ENCODE peak calls at places on chromosome 5, in five cellular contexts. G, L, R, Y and X are unnamed samples.

GRCh38 chr5:173917788-173918786 is 29.9 kb downstream of the CPEB4 start:
- DNase-seq in G (peak), L (peak), R (peak), Y (peak), X (peak)

GRCh38 chr5:146130440-146131045 is 25.2 kb upstream of the PLAC8L1 start:
- DNase-seq in G (no peak), L (no peak), R (peak), Y (no peak), X (peak)

GRCh38 chr5:157506066-157506590 is 46.1 kb downstream of the NIPAL4 start:
- DNase-seq in G (no peak), L (no peak), R (no peak), Y (no peak), X (no peak)

GRCh38 chr5:178428341-178429155 is 161.6 kb downstream of the COL23A1 start:
- DNase-seq in G (no peak), L (no peak), R (peak), Y (no peak), X (peak)

GRCh38 chr5:95272530-95272929 is 12.4 kb downstream of the MCTP1 start:
- DNase-seq in G (no peak), L (no peak), R (no peak), Y (no peak), X (no peak)

GRCh38 chr5:141876628-141877477 is 1.4 kb downstream of the PCDH1 start:
- DNase-seq in G (peak), L (no peak), R (peak), Y (no peak), X (peak)

GRCh38 chr5:34721359-34721758 is 65.2 kb downstream of the RAI14 start:
- DNase-seq in G (no peak), L (no peak), R (no peak), Y (no peak), X (no peak)

GRCh38 chr5:2767089-2767488 is 15.6 kb upstream of the IRX2 start:
- DNase-seq in G (no peak), L (no peak), R (no peak), Y (no peak), X (no peak)

GRCh38 chr5:163222982-163223381 is 214.4 kb upstream of the CCNG1 start:
- DNase-seq in G (no peak), L (no peak), R (no peak), Y (no peak), X (no peak)

GRCh38 chr5:127802477-127802865 is 99.3 kb downstream of the CCDC192 start:
- DNase-seq in G (no peak), L (no peak), R (no peak), Y (no peak), X (no peak)

GRCh38 chr5:8897316-8897715 is 648.6 kb downstream of the SEMA5A start:
- DNase-seq in G (no peak), L (no peak), R (no peak), Y (no peak), X (no peak)

GRCh38 chr5:178314066-178314660 is 81.6 kb upstream of the PHYKPL start:
- DNase-seq in G (no peak), L (no peak), R (no peak), Y (no peak), X (no peak)

GRCh38 chr5:37771731-37772130 is 68.1 kb downstream of the GDNF start:
- DNase-seq in G (no peak), L (no peak), R (peak), Y (no peak), X (no peak)

GRCh38 chr5:146344155-146345118 is 5.8 kb downstream of the POU4F3 start:
- DNase-seq in G (no peak), L (no peak), R (no peak), Y (no peak), X (no peak)

GRCh38 chr5:176803943-176804498 is 6.3 kb upstream of the UNC5A start:
- DNase-seq in G (peak), L (no peak), R (no peak), Y (no peak), X (peak)

GRCh38 chr5:132260714-132261615 is 3.5 kb downstream of the PDLIM4 start:
- DNase-seq in G (no peak), L (no peak), R (peak), Y (peak), X (no peak)

GRCh38 chr5:59489551-59489950 is 404.0 kb downstream of the PDE4D start:
- DNase-seq in G (no peak), L (no peak), R (no peak), Y (no peak), X (no peak)

GRCh38 chr5:39656600-39656999 is 231.8 kb upstream of the DAB2 start:
- DNase-seq in G (no peak), L (no peak), R (no peak), Y (no peak), X (no peak)

GRCh38 chr5:156798201-156798600 is 51.9 kb upstream of the PPP1R2B start:
- DNase-seq in G (no peak), L (no peak), R (no peak), Y (no peak), X (no peak)

GRCh38 chr5:121138952-121139351 is 674.9 kb downstream of the PRR16 start:
- DNase-seq in G (no peak), L (no peak), R (no peak), Y (no peak), X (no peak)

GRCh38 chr5:115432691-115433090 is 111.9 kb downstream of the FEM1C start:
- DNase-seq in G (no peak), L (no peak), R (no peak), Y (no peak), X (peak)

GRCh38 chr5:53381-54174 is 38.4 kb upstream of the PLEKHG4B start:
- DNase-seq in G (peak), L (no peak), R (peak), Y (peak), X (peak)

GRCh38 chr5:170861295-170861854 is 443 bp upstream of the RANBP17 start:
- DNase-seq in G (no peak), L (no peak), R (no peak), Y (no peak), X (no peak)

GRCh38 chr5:172150514-172151425 is 37.3 kb downstream of the STK10 start:
- DNase-seq in G (peak), L (no peak), R (no peak), Y (no peak), X (no peak)

GRCh38 chr5:154202379-154203260 is 12.1 kb downstream of the GALNT10 start:
- DNase-seq in G (peak), L (no peak), R (no peak), Y (no peak), X (no peak)

GRCh38 chr5:167936944-167937627 is 354.4 kb upstream of the WWC1 start:
- DNase-seq in G (no peak), L (no peak), R (no peak), Y (no peak), X (no peak)

GRCh38 chr5:82859439-82860140 is 217.6 kb downstream of the TMEM167A start:
- DNase-seq in G (no peak), L (no peak), R (no peak), Y (no peak), X (no peak)

GRCh38 chr5:54292866-54293265 is 17.5 kb downstream of the ARL15 start:
- DNase-seq in G (no peak), L (no peak), R (no peak), Y (no peak), X (no peak)

GRCh38 chr5:34535433-34535832 is 120.7 kb upstream of the RAI14 start:
- DNase-seq in G (no peak), L (no peak), R (no peak), Y (no peak), X (no peak)

GRCh38 chr5:6762116-6762515 is 48.9 kb downstream of the TENT4A start:
- DNase-seq in G (no peak), L (no peak), R (no peak), Y (no peak), X (no peak)